ENCODE peak calls at places on chromosome 6, in eight cellular contexts. Y, H, D, I, U, B, N and Z are unnamed samples.

GRCh38 chr6:151806757-151807512 is 547 bp upstream of the ESR1 start:
- DNase-seq in Y (peak; percentile 46), N (no peak), U (peak; percentile 11), H (peak; percentile 24), B (peak; percentile 13), D (no peak), I (peak; percentile 5), Z (peak; percentile 28)

GRCh38 chr6:22112490-22112889 is 184.3 kb downstream of the PRL start:
- DNase-seq in H (no peak), B (no peak), Y (peak; percentile 52), I (peak; percentile 11), U (no peak), D (no peak), N (peak; percentile 80), Z (peak; percentile 80)

GRCh38 chr6:72825265-72825918 is 203.5 kb downstream of the KCNQ5 start:
- DNase-seq in H (no peak), I (no peak), B (no peak), N (peak; percentile 61), Y (peak; percentile 36), U (peak; percentile 55), D (no peak), Z (no peak)

GRCh38 chr6:168125429-168126001 is 46.5 kb upstream of the FRMD1 start:
- DNase-seq in D (no peak), H (no peak), B (no peak), N (no peak), I (no peak), U (no peak), Y (no peak), Z (no peak)

GRCh38 chr6:117110146-117110545 is 155.2 kb upstream of the VGLL2 start:
- DNase-seq in B (no peak), U (no peak), Y (no peak), N (no peak), H (no peak), I (no peak), D (no peak), Z (no peak)

GRCh38 chr6:100464910-100465700 is at the start of gene SIM1:
- DNase-seq in B (peak; percentile 87), Y (peak; percentile 65), H (peak; percentile 93), I (peak; percentile 73), N (peak; percentile 60), U (peak; percentile 77), D (no peak), Z (peak; percentile 88)

GRCh38 chr6:44655368-44656342 is 268.1 kb downstream of the CDC5L start:
- DNase-seq in Y (peak; percentile 75), B (peak; percentile 92), N (peak; percentile 65), H (peak; percentile 93), I (peak; percentile 86), D (peak; percentile 53), U (peak; percentile 68), Z (peak; percentile 89)

GRCh38 chr6:130306377-130306776 is 59.4 kb upstream of the TMEM200A start:
- DNase-seq in B (no peak), D (no peak), H (peak; percentile 21), I (no peak), Y (peak; percentile 33), N (no peak), U (no peak), Z (no peak)

GRCh38 chr6:148509152-148509571 is 166.5 kb downstream of the SASH1 start:
- DNase-seq in N (no peak), I (no peak), U (peak; percentile 69), Y (peak; percentile 63), D (no peak), H (no peak), B (no peak), Z (no peak)

GRCh38 chr6:167934426-167934864 is 63.0 kb upstream of the KIF25 start:
- DNase-seq in U (no peak), N (no peak), B (no peak), Y (no peak), H (no peak), I (peak; percentile 58), D (no peak), Z (peak; percentile 25)

GRCh38 chr6:165804331-165805066 is 141.5 kb upstream of the PDE10A start:
- DNase-seq in Y (peak; percentile 50), U (no peak), B (peak; percentile 10), H (no peak), I (no peak), N (no peak), D (no peak), Z (peak; percentile 44)

GRCh38 chr6:1285589-1286340 is 26.1 kb upstream of the FOXQ1 start:
- DNase-seq in H (no peak), B (no peak), U (peak; percentile 83), I (peak; percentile 33), N (peak; percentile 46), Y (peak; percentile 86), D (no peak), Z (peak; percentile 60)

GRCh38 chr6:119158057-119158848 is 79.8 kb upstream of the FAM184A start:
- DNase-seq in N (no peak), D (no peak), U (peak; percentile 16), B (no peak), H (no peak), Y (peak; percentile 74), I (no peak), Z (peak; percentile 91)

GRCh38 chr6:3561745-3562144 is 104.9 kb upstream of the SLC22A23 start:
- DNase-seq in D (no peak), N (peak; percentile 11), Y (peak; percentile 80), I (peak; percentile 30), U (peak; percentile 58), B (peak; percentile 52), H (peak; percentile 67), Z (peak; percentile 39)

GRCh38 chr6:62623851-62624532 is 338.0 kb upstream of the KHDRBS2 start:
- DNase-seq in N (peak; percentile 2), H (no peak), B (no peak), U (no peak), Y (no peak), D (no peak), I (peak; percentile 27), Z (no peak)

GRCh38 chr6:31877125-31877650 is 1.6 kb downstream of the SLC44A4 start:
- DNase-seq in Y (no peak), B (no peak), D (no peak), H (no peak), I (peak; percentile 48), U (no peak), N (no peak), Z (no peak)

GRCh38 chr6:159789377-159790148 is at the start of gene TCP1:
- DNase-seq in N (peak; percentile 100), B (peak; percentile 95), H (peak; percentile 99), U (peak; percentile 100), I (peak; percentile 100), Y (peak; percentile 100), D (peak; percentile 96), Z (peak; percentile 100)

GRCh38 chr6:18861182-18861581 is 474.0 kb downstream of the RNF144B start:
- DNase-seq in D (no peak), U (no peak), H (no peak), Y (no peak), N (peak; percentile 83), B (no peak), I (no peak), Z (no peak)

GRCh38 chr6:218153-219018 is 73.9 kb upstream of the DUSP22 start:
- DNase-seq in B (no peak), Y (no peak), U (no peak), D (no peak), N (no peak), I (no peak), H (peak; percentile 38), Z (no peak)
- TF ChIP-seq CTCF in B (no peak), Y (no peak), U (no peak), D (no peak), N (no peak), I (no peak), H (no peak), Z (no peak)

GRCh38 chr6:37382954-37383353 is 29.2 kb downstream of the RNF8 start:
- DNase-seq in H (no peak), B (no peak), N (no peak), D (no peak), Y (no peak), I (no peak), U (no peak), Z (no peak)
- TF ChIP-seq CTCF in H (no peak), B (no peak), N (no peak), D (no peak), Y (no peak), I (no peak), U (no peak), Z (no peak)

GRCh38 chr6:156587751-156588301 is 189.4 kb upstream of the ARID1B start:
- DNase-seq in I (no peak), U (no peak), N (peak; percentile 68), H (no peak), D (no peak), Y (no peak), B (no peak), Z (no peak)

GRCh38 chr6:156593127-156593526 is 184.1 kb upstream of the ARID1B start:
- DNase-seq in N (no peak), B (no peak), Y (no peak), H (no peak), U (no peak), D (no peak), I (no peak), Z (no peak)

GRCh38 chr6:156593893-156594292 is 183.3 kb upstream of the ARID1B start:
- DNase-seq in D (no peak), B (no peak), H (peak; percentile 42), U (no peak), N (no peak), Y (no peak), I (no peak), Z (no peak)

GRCh38 chr6:156589281-156589680 is 187.9 kb upstream of the ARID1B start:
- DNase-seq in N (no peak), Y (peak; percentile 84), I (no peak), B (no peak), D (no peak), U (peak; percentile 78), H (no peak), Z (peak; percentile 75)

DNA sequence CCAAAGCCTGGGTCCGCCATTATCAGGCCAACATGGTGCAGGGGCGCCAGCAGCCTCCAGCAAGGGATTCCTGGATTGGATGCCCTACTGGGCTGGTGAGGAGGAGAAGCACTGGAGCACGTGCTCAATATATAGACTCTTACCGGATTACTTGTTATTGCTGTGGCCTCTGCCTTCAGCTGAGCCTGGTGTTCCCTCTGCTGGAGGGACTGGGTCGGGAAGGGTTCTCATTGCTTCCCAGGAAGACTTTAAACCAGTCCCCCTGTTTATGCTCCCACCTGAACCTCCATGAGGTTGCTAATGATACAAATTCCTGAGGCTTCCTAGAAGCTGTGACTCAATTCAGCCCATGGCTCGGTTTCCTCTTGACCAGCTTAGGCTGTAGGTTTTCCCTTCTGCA is 186.7 kb upstream of the ARID1B start:
- DNase-seq in N (no peak), D (no peak), U (no peak), B (no peak), Y (no peak), I (no peak), H (peak; percentile 18), Z (no peak)
- TF ChIP-seq CTCF in N (no peak), D (no peak), U (no peak), B (no peak), Y (no peak), I (no peak), H (peak; percentile 30), Z (no peak)

GRCh38 chr6:8219352-8219943 is 117.1 kb upstream of the EEF1E1 start:
- DNase-seq in H (peak; percentile 53), N (peak; percentile 61), Y (peak; percentile 82), I (peak; percentile 73), U (peak; percentile 61), D (no peak), B (peak; percentile 47), Z (peak; percentile 68)
- TF ChIP-seq CTCF in H (peak; percentile 79), N (peak; percentile 78), Y (peak; percentile 82), I (peak; percentile 73), U (peak; percentile 72), D (peak; percentile 83), B (peak; percentile 85), Z (peak; percentile 70)

GRCh38 chr6:164616917-164617524 is 692.4 kb downstream of the C6orf118 start:
- DNase-seq in B (no peak), Y (no peak), D (no peak), I (no peak), H (no peak), N (no peak), U (no peak), Z (no peak)

GRCh38 chr6:164612731-164613130 is 696.7 kb downstream of the C6orf118 start:
- DNase-seq in D (no peak), B (no peak), Y (no peak), I (no peak), N (no peak), H (peak; percentile 42), U (no peak), Z (no peak)
- TF ChIP-seq CTCF in D (no peak), B (no peak), Y (no peak), I (no peak), N (no peak), H (no peak), U (no peak), Z (no peak)